ENCODE peak calls at places on chromosome X, in five cellular contexts. E, A, J, D and K are unnamed samples.

GRCh38 chrX:110563276-110563675 is 204.6 kb downstream of the RTL9 start:
- DNase-seq in E (no peak), A (no peak), J (no peak), D (no peak), K (no peak)

GRCh38 chrX:633655-634305 is 3.2 kb downstream of the SHOX start:
- DNase-seq in E (no peak), A (no peak), J (no peak), D (peak), K (no peak)

GRCh38 chrX:32483534-32484136 is 727.7 kb downstream of the DMD start:
- DNase-seq in E (no peak), A (no peak), J (no peak), D (no peak), K (peak)

GRCh38 chrX:13778916-13779315 is 38.0 kb downstream of the GPM6B start:
- DNase-seq in E (no peak), A (no peak), J (no peak), D (no peak), K (no peak)

GRCh38 chrX:13258052-13258444 is 61.8 kb downstream of the ATXN3L start:
- DNase-seq in E (no peak), A (no peak), J (no peak), D (no peak), K (no peak)

GRCh38 chrX:102917801-102918200 is 19.3 kb upstream of the RAB40AL start:
- DNase-seq in E (no peak), A (no peak), J (no peak), D (no peak), K (no peak)

GRCh38 chrX:34918856-34919255 is 23.7 kb upstream of the FAM47B start:
- DNase-seq in E (peak), A (peak), J (peak), D (no peak), K (peak)

GRCh38 chrX:17521871-17522693 is 147.1 kb downstream of the NHS start:
- DNase-seq in E (no peak), A (no peak), J (peak), D (no peak), K (peak)

GRCh38 chrX:109537324-109537665 is 651 bp downstream of the NXT2 start:
- DNase-seq in E (peak), A (no peak), J (no peak), D (no peak), K (peak)

GRCh38 chrX:31609130-31609529 is 537.3 kb upstream of the FTHL17 start:
- DNase-seq in E (peak), A (no peak), J (no peak), D (no peak), K (peak)

GRCh38 chrX:122389005-122389404 is 795.1 kb upstream of the GRIA3 start:
- DNase-seq in E (no peak), A (no peak), J (no peak), D (no peak), K (no peak)

GRCh38 chrX:46327229-46328081 is 217.8 kb downstream of the ZNF674 start:
- DNase-seq in E (peak), A (peak), J (peak), D (peak), K (peak)

GRCh38 chrX:39261446-39262147 is 460.3 kb downstream of the MID1IP1 start:
- DNase-seq in E (peak), A (peak), J (no peak), D (no peak), K (no peak)

GRCh38 chrX:75149654-75150053 is 6.4 kb downstream of the ABCB7 start:
- DNase-seq in E (no peak), A (no peak), J (no peak), D (no peak), K (no peak)

GRCh38 chrX:40273356-40274050 is 175.7 kb upstream of the BCOR start:
- DNase-seq in E (peak), A (no peak), J (no peak), D (no peak), K (peak)

GRCh38 chrX:25059273-25059672 is 43.5 kb upstream of the ARX start:
- DNase-seq in E (no peak), A (no peak), J (no peak), D (no peak), K (no peak)

GRCh38 chrX:51332188-51332942 is at the start of gene NUDT10:
- DNase-seq in E (peak), A (peak), J (peak), D (peak), K (peak)

GRCh38 chrX:103376118-103376978 is at the start of gene BEX3:
- DNase-seq in E (peak), A (no peak), J (peak), D (peak), K (no peak)

GRCh38 chrX:27884654-27885053 is 76.9 kb downstream of the MAGEB10 start:
- DNase-seq in E (no peak), A (no peak), J (no peak), D (no peak), K (no peak)

GRCh38 chrX:38055170-38055847 is 49.0 kb downstream of the SYTL5 start:
- DNase-seq in E (no peak), A (no peak), J (no peak), D (no peak), K (no peak)

GRCh38 chrX:71941771-71942170 is 31.1 kb downstream of the NHSL2 start:
- DNase-seq in E (peak), A (no peak), J (no peak), D (no peak), K (no peak)

GRCh38 chrX:112668476-112669404 is 11.0 kb downstream of the LHFPL1 start:
- DNase-seq in E (no peak), A (no peak), J (peak), D (no peak), K (no peak)

GRCh38 chrX:141759238-141759637 is 60.7 kb upstream of the SPANXD start:
- DNase-seq in E (no peak), A (no peak), J (no peak), D (no peak), K (no peak)

GRCh38 chrX:123964155-123964554 is 2.6 kb downstream of the STAG2 start:
- DNase-seq in E (peak), A (no peak), J (no peak), D (no peak), K (no peak)

GRCh38 chrX:43897290-43897689 is 15.0 kb upstream of the MAOB start:
- DNase-seq in E (no peak), A (no peak), J (no peak), D (no peak), K (no peak)
- H2BK12ac ChIP-seq in E (no peak), A (no peak), J (no peak), D (no peak), K (no peak)

DNA sequence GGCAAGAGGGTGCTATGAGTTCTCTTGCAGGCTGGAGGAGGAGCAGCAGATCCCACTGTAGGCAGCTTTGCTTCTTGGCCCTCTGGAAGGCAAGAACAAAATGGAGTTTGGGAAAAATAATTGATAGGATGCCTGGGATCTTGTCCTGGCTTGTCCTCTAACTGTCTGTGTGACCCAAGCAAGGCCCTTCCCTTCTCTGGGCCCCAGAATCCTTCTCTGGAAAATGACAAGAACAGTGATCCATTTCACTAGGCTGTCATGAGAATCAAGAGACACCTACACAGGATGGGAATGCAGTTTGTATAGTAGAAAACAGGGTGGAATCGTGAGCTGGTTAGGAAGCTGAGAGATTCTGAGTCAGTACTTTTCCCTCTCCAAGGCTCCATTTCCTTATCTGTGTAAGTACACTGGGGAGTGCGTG is 133.3 kb downstream of the PJA1 start:
- DNase-seq in E (peak), A (no peak), J (no peak), D (peak), K (peak)
- H2AFZ ChIP-seq in E (no peak), A (no peak), J (no peak), D (no peak), K (no peak)

DNA sequence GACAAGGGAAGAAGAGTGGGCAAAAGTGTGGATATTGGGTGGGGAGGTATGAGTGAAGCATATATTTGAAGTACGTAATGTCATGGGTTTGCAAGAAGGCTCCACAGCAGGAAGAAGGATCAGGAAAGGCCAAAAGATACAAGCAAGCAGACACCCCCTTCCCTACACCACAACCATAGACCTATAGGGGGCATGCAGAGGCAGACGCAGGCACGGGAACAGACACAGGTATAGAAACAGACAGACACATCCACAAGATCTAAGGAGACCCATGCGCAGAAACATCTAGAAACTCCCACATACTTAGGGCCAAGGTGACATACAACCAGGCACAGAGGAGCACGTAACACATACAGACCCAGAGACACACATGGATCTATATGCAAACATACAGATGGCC is 14.3 kb downstream of the FGD1 start:
- DNase-seq in E (no peak), A (no peak), J (peak), D (no peak), K (no peak)
- H3K14ac ChIP-seq in E (peak), A (no peak), J (no peak), D (no peak), K (no peak)

GRCh38 chrX:23782863-23783568 is at the start of gene SAT1:
- DNase-seq in E (peak), A (peak), J (peak), D (peak), K (peak)
- H2BK12ac ChIP-seq in E (no peak), A (no peak), J (no peak), D (no peak), K (peak)

GRCh38 chrX:67614006-67614405 is 70.2 kb downstream of the AR start:
- DNase-seq in E (no peak), A (no peak), J (no peak), D (no peak), K (no peak)

GRCh38 chrX:67607436-67607835 is 63.6 kb downstream of the AR start:
- DNase-seq in E (peak), A (no peak), J (no peak), D (no peak), K (no peak)

GRCh38 chrX:67613366-67613765 is 69.5 kb downstream of the AR start:
- DNase-seq in E (peak), A (no peak), J (no peak), D (no peak), K (no peak)

GRCh38 chrX:67612231-67612630 is 68.4 kb downstream of the AR start:
- DNase-seq in E (peak), A (no peak), J (no peak), D (no peak), K (no peak)

DNA sequence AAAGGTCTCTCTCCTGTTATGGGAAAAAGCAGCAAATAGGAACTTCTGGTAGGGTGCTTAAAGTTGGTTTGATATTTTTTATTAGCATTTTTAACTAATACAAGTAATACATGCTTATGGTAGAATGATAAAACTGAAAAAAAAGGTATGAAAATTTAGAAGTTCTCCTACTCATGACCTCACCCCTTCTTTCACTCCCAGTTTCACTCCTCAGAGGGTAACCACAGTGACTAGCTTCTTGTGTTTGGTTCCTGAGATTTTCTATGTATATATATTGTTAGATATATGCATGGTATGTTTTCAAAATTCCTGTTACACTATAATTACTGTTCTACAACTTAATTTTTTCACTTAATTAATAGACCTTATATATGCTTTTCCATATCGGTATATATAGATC is 66.5 kb downstream of the AR start:
- DNase-seq in E (no peak), A (no peak), J (no peak), D (no peak), K (no peak)
- H2AFZ ChIP-seq in E (no peak), A (no peak), J (no peak), D (no peak), K (no peak)